ENCODE peak calls at places on chromosomes 1 and 21, in eight cellular contexts. C, M, Q, R, X, W, A and Z are unnamed samples. For H3K4me1, the result is how much of the 10 kb centered on the place peaks cover.

GRCh38 chr1:154478013-154478412 is 24.0 kb upstream of the TDRD10 start:
- DNase-seq in C (no peak), M (no peak), Q (no peak), R (no peak), X (no peak), W (no peak), A (no peak), Z (no peak)

GRCh38 chr1:182589931-182590330 is 875 bp upstream of the RNASEL start:
- DNase-seq in C (no peak), M (no peak), Q (no peak), R (no peak), X (no peak), W (no peak), A (no peak), Z (no peak)

GRCh38 chr1:26305667-26306289 is 658 bp downstream of the UBXN11 start:
- DNase-seq in C (no peak), M (no peak), Q (no peak), R (no peak), X (no peak), W (no peak), A (no peak), Z (no peak)

GRCh38 chr1:248756151-248756550 is 592 bp upstream of the LYPD8 start:
- DNase-seq in C (no peak), M (no peak), Q (no peak), R (no peak), X (no peak), W (no peak), A (no peak), Z (no peak)

GRCh38 chr1:248373761-248374160 is 1.8 kb upstream of the OR2T6 start:
- DNase-seq in C (no peak), M (no peak), Q (no peak), R (no peak), X (no peak), W (no peak), A (no peak), Z (no peak)

GRCh38 chr1:211257831-211258225 is 1.3 kb upstream of the RCOR3 start:
- DNase-seq in C (no peak), M (no peak), Q (no peak), R (no peak), X (no peak), W (no peak), A (no peak), Z (no peak)

GRCh38 chr21:41360072-41360821 is 1.6 kb upstream of the MX2 start:
- DNase-seq in C (no peak), M (no peak), Q (no peak), R (peak), X (no peak), W (no peak), A (no peak), Z (no peak)

GRCh38 chr1:191432817-191433216 is 725.4 kb upstream of the RGS18 start:
- DNase-seq in C (no peak), M (no peak), Q (no peak), R (no peak), X (no peak), W (no peak), A (no peak), Z (no peak)

GRCh38 chr1:237316352-237316751 is 274.4 kb downstream of the RYR2 start:
- DNase-seq in C (no peak), M (no peak), Q (no peak), R (no peak), X (no peak), W (no peak), A (no peak), Z (no peak)

GRCh38 chr1:113146242-113147072 is 73.5 kb downstream of the LRIG2 start:
- DNase-seq in C (peak), M (no peak), Q (peak), R (no peak), X (peak), W (no peak), A (no peak), Z (no peak)

GRCh38 chr1:183689770-183690204 is 36.7 kb upstream of the APOBEC4 start:
- DNase-seq in C (no peak), M (no peak), Q (no peak), R (no peak), X (no peak), W (no peak), A (no peak), Z (no peak)

GRCh38 chr21:23811802-23812201 is 1795.5 kb downstream of the MRPL39 start:
- DNase-seq in C (no peak), M (no peak), Q (no peak), R (no peak), X (no peak), W (no peak), A (no peak), Z (no peak)

GRCh38 chr1:236830560-236830959 is 35.5 kb downstream of the MTR start:
- DNase-seq in C (no peak), M (no peak), Q (no peak), R (no peak), X (no peak), W (no peak), A (no peak), Z (no peak)

GRCh38 chr1:203291201-203292096 is 13.9 kb upstream of the BTG2 start:
- DNase-seq in C (no peak), M (no peak), Q (peak), R (no peak), X (no peak), W (no peak), A (no peak), Z (peak)

GRCh38 chr1:67150931-67151330 is 15.3 kb upstream of the IL23R start:
- DNase-seq in C (no peak), M (no peak), Q (no peak), R (no peak), X (no peak), W (no peak), A (no peak), Z (no peak)

GRCh38 chr1:6591222-6591621 is 11.4 kb downstream of the ZBTB48 start:
- DNase-seq in C (no peak), M (peak), Q (no peak), R (no peak), X (no peak), W (no peak), A (no peak), Z (no peak)

DNA sequence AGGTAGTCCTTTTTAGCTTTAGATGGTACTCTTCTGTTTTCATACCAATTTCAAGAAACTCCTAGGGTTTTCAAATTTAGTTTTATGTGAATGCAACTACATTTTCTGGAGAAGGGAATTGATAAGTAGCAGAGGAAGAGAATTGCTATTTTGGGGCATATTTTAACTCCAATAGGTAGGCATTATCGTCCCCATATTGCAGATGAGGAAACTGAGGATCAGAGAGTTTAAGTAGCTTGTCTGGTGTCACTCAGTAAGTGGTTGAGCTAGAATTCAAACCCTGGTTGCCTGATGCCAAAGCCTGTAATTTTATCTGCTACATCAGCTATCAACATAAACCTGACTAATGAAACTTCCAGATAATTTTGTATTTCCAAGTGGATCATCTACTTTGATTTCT is 1.9 kb downstream of the NFYC start:
- DNase-seq in C (no peak), M (no peak), Q (no peak), R (no peak), X (no peak), W (no peak), A (no peak), Z (no peak)
- H3K4me1 ChIP-seq in C (under half), M (under half), Q (under half), R (under half), X (under half), W (under half), A (half or more), Z (half or more)

GRCh38 chr1:206698990-206699586 is 14.4 kb downstream of the MAPKAPK2 start:
- DNase-seq in C (no peak), M (no peak), Q (no peak), R (no peak), X (no peak), W (no peak), A (no peak), Z (no peak)
- H3K4me1 ChIP-seq in C (under half), M (half or more), Q (under half), R (under half), X (under half), W (under half), A (under half), Z (half or more)

GRCh38 chr1:9198538-9199361 is 35.8 kb upstream of the H6PD start:
- DNase-seq in C (no peak), M (no peak), Q (peak), R (no peak), X (no peak), W (no peak), A (no peak), Z (peak)
- H3K4me1 ChIP-seq in C (under half), M (half or more), Q (under half), R (under half), X (under half), W (under half), A (under half), Z (under half)

GRCh38 chr1:41884256-41885240 is 34.2 kb downstream of the HIVEP3 start:
- DNase-seq in C (no peak), M (no peak), Q (no peak), R (no peak), X (no peak), W (no peak), A (no peak), Z (no peak)

GRCh38 chr1:41882068-41882477 is 36.6 kb downstream of the HIVEP3 start:
- DNase-seq in C (no peak), M (no peak), Q (peak), R (no peak), X (no peak), W (no peak), A (no peak), Z (no peak)

GRCh38 chr1:41883507-41883906 is 35.2 kb downstream of the HIVEP3 start:
- DNase-seq in C (no peak), M (no peak), Q (no peak), R (no peak), X (no peak), W (no peak), A (no peak), Z (no peak)

GRCh38 chr1:41880951-41881885 is 37.5 kb downstream of the HIVEP3 start:
- DNase-seq in C (no peak), M (no peak), Q (no peak), R (no peak), X (no peak), W (no peak), A (no peak), Z (no peak)

GRCh38 chr1:41882496-41882895 is 36.2 kb downstream of the HIVEP3 start:
- DNase-seq in C (no peak), M (no peak), Q (no peak), R (no peak), X (no peak), W (no peak), A (no peak), Z (no peak)
- H3K4me1 ChIP-seq in C (under half), M (under half), Q (under half), R (under half), X (under half), W (under half), A (under half), Z (under half)

GRCh38 chr1:1782399-1783221 is 4.3 kb upstream of the NADK start:
- DNase-seq in C (no peak), M (peak), Q (peak), R (peak), X (peak), W (no peak), A (peak), Z (peak)
- H3K4me1 ChIP-seq in C (under half), M (under half), Q (under half), R (half or more), X (under half), W (under half), A (half or more), Z (half or more)

GRCh38 chr1:8687539-8687938 is 129.9 kb downstream of the RERE start:
- DNase-seq in C (no peak), M (no peak), Q (no peak), R (no peak), X (no peak), W (no peak), A (no peak), Z (no peak)
- H3K4me1 ChIP-seq in C (under half), M (under half), Q (under half), R (under half), X (under half), W (under half), A (under half), Z (under half)

GRCh38 chr1:8023287-8023994 is 2.7 kb downstream of the ERRFI1 start:
- DNase-seq in C (no peak), M (no peak), Q (no peak), R (no peak), X (no peak), W (no peak), A (no peak), Z (no peak)

GRCh38 chr1:8021676-8022266 is 4.3 kb downstream of the ERRFI1 start:
- DNase-seq in C (no peak), M (no peak), Q (no peak), R (no peak), X (no peak), W (no peak), A (no peak), Z (no peak)

GRCh38 chr1:8023995-8024313 is 2.2 kb downstream of the ERRFI1 start:
- DNase-seq in C (no peak), M (no peak), Q (no peak), R (no peak), X (no peak), W (no peak), A (no peak), Z (no peak)

GRCh38 chr1:8024329-8024728 is 1.8 kb downstream of the ERRFI1 start:
- DNase-seq in C (no peak), M (no peak), Q (no peak), R (no peak), X (no peak), W (no peak), A (no peak), Z (no peak)

GRCh38 chr1:8022395-8023286 is 3.5 kb downstream of the ERRFI1 start:
- DNase-seq in C (no peak), M (no peak), Q (no peak), R (no peak), X (no peak), W (no peak), A (no peak), Z (no peak)
- H3K4me1 ChIP-seq in C (under half), M (half or more), Q (under half), R (under half), X (under half), W (half or more), A (under half), Z (half or more)